ENCODE peak calls at places on chromosomes 6 and 20, in nine cellular contexts. Z is stimulated activated CD4-positive, alpha-beta T cell treated with anti-CD3 and anti-CD28 coated beads, Interleukin-4, amount 100 ng/mL, for 1 hour; W is NCI-H748 treated with DMSO at 0.1 percent for 48 hours; R is left ventricle myocardium inferior; J is astrocyte of the spinal cord; K is neural crest cell; I is T-helper 9 cell; P is SW480; C is endodermal cell. Q is an unnamed sample.

GRCh38 chr6:35376282-35376681 is 33.9 kb downstream of the PPARD start:
- DNase-seq in Z (no peak), W (no peak), R (no peak), J (no peak), K (no peak), I (no peak), P (no peak), C (no peak), Q (peak; percentile 48)

GRCh38 chr6:108806669-108807068 is 41.6 kb upstream of the ARMC2 start:
- DNase-seq in Z (no peak), W (no peak), R (no peak), J (no peak), K (no peak), I (no peak), P (no peak), C (no peak), Q (no peak)

GRCh38 chr20:62741701-62742491 is 33.3 kb downstream of the NTSR1 start:
- DNase-seq in Z (no peak), W (no peak), R (peak; percentile 4), J (no peak), K (no peak), I (no peak), P (no peak), C (no peak), Q (no peak)

GRCh38 chr6:43739642-43740091 is 30.3 kb upstream of the VEGFA start:
- DNase-seq in Z (no peak), W (no peak), R (no peak), J (no peak), K (no peak), I (no peak), P (no peak), C (peak; percentile 71), Q (peak; percentile 36)

GRCh38 chr20:8155848-8156602 is 24.0 kb downstream of the PLCB1 start:
- DNase-seq in Z (no peak), W (peak; percentile 81), R (no peak), J (peak; percentile 35), K (no peak), I (no peak), P (peak; percentile 60), C (no peak), Q (no peak)

GRCh38 chr6:26520088-26520839 is 17.9 kb upstream of the HMGN4 start:
- DNase-seq in Z (no peak), W (peak; percentile 82), R (no peak), J (peak; percentile 74), K (no peak), I (no peak), P (peak; percentile 63), C (no peak), Q (peak; percentile 90)

GRCh38 chr20:4025679-4026078 is 10.3 kb upstream of the RNF24 start:
- DNase-seq in Z (no peak), W (no peak), R (no peak), J (no peak), K (no peak), I (no peak), P (no peak), C (no peak), Q (peak; percentile 62)

GRCh38 chr20:49138431-49138830 is 49.7 kb downstream of the STAU1 start:
- DNase-seq in Z (no peak), W (no peak), R (no peak), J (no peak), K (no peak), I (no peak), P (no peak), C (no peak), Q (no peak)

GRCh38 chr6:81696505-81696904 is 56.0 kb downstream of the TENT5A start:
- DNase-seq in Z (no peak), W (peak; percentile 74), R (no peak), J (peak; percentile 16), K (no peak), I (no peak), P (peak; percentile 53), C (no peak), Q (no peak)